ENCODE peak calls at places on chromosomes 16 and 17, in six cellular contexts. H, I, F, K, G and Y are unnamed samples. For H3K9me3, the result is how much of the 10 kb centered on the place peaks cover.

GRCh38 chr16:4696905-4697866 is 3.8 kb downstream of the NUDT16L1 start:
- DNase-seq in K (no peak), H (no peak), G (peak), F (peak), I (no peak), Y (no peak)

GRCh38 chr16:16163571-16163970 is 59.7 kb downstream of the ABCC6 start:
- DNase-seq in K (no peak), F (no peak), I (no peak), H (no peak), G (no peak), Y (no peak)

GRCh38 chr16:52533296-52533695 is 13.6 kb downstream of the TOX3 start:
- DNase-seq in K (no peak), F (no peak), I (no peak), H (no peak), G (no peak), Y (no peak)

GRCh38 chr17:82582208-82582607 is 62.7 kb downstream of the FOXK2 start:
- DNase-seq in H (no peak), K (no peak), F (no peak), I (no peak), G (no peak), Y (no peak)

GRCh38 chr16:7160093-7160492 is 172.6 kb upstream of the RBFOX1 start:
- DNase-seq in K (no peak), F (no peak), G (no peak), H (no peak), I (no peak), Y (no peak)

GRCh38 chr17:72876413-72876812 is 216.1 kb downstream of the SLC39A11 start:
- DNase-seq in G (no peak), F (no peak), H (no peak), K (no peak), I (no peak), Y (no peak)

GRCh38 chr16:67801889-67802288 is 4.5 kb downstream of the RANBP10 start:
- DNase-seq in G (no peak), I (no peak), F (no peak), H (no peak), K (no peak), Y (no peak)

GRCh38 chr16:78516006-78516405 is 416.6 kb downstream of the WWOX start:
- DNase-seq in K (no peak), G (no peak), I (no peak), F (no peak), H (no peak), Y (no peak)

GRCh38 chr17:47811709-47812108 is 9.9 kb downstream of the OSBPL7 start:
- DNase-seq in K (no peak), I (no peak), H (no peak), F (no peak), G (no peak), Y (no peak)

GRCh38 chr16:70715113-70715711 is 29.4 kb upstream of the MTSS2 start:
- DNase-seq in F (no peak), H (peak), I (peak), K (peak), G (peak), Y (peak)

GRCh38 chr16:27326738-27327585 is 13.2 kb downstream of the IL4R start:
- DNase-seq in K (peak), H (peak), G (peak), I (peak), F (peak), Y (peak)

GRCh38 chr17:46195217-46195855 is 2.1 kb upstream of the KANSL1 start:
- DNase-seq in K (no peak), H (no peak), G (no peak), F (no peak), I (no peak), Y (no peak)

GRCh38 chr17:6610011-6610410 is 30.5 kb downstream of the KIAA0753 start:
- DNase-seq in K (no peak), I (no peak), G (no peak), H (no peak), F (no peak), Y (no peak)

GRCh38 chr17:43410557-43411368 is 12.0 kb downstream of the ARL4D start:
- DNase-seq in I (no peak), H (no peak), F (no peak), G (peak), K (no peak), Y (no peak)

GRCh38 chr17:67377727-67378443 is 804 bp downstream of the PITPNC1 start:
- DNase-seq in I (peak), K (peak), G (peak), F (peak), H (peak), Y (peak)

GRCh38 chr16:71364306-71364705 is 5.8 kb downstream of the CALB2 start:
- DNase-seq in K (no peak), H (no peak), F (peak), G (no peak), I (no peak), Y (no peak)

GRCh38 chr17:56184650-56185049 is 31.4 kb downstream of the ANKFN1 start:
- DNase-seq in K (no peak), H (no peak), I (no peak), G (no peak), F (no peak), Y (no peak)

GRCh38 chr17:44128383-44128782 is 4.9 kb upstream of the HDAC5 start:
- DNase-seq in G (no peak), H (no peak), K (no peak), F (no peak), I (no peak), Y (no peak)

GRCh38 chr17:32502710-32503109 is 15.9 kb downstream of the CDK5R1 start:
- DNase-seq in H (no peak), G (no peak), I (no peak), F (no peak), K (no peak), Y (peak)

GRCh38 chr17:77840156-77840555 is 118.3 kb upstream of the TNRC6C start:
- DNase-seq in I (no peak), G (no peak), H (peak), F (no peak), K (peak), Y (peak)

GRCh38 chr17:9218068-9218635 is 196.8 kb downstream of the NTN1 start:
- DNase-seq in H (no peak), I (no peak), K (no peak), G (no peak), F (no peak), Y (no peak)

GRCh38 chr17:9218911-9219310 is 197.6 kb downstream of the NTN1 start:
- DNase-seq in K (no peak), G (no peak), H (no peak), F (no peak), I (no peak), Y (no peak)

GRCh38 chr17:9221231-9222180 is 200.2 kb downstream of the NTN1 start:
- DNase-seq in G (no peak), I (no peak), F (no peak), H (no peak), K (no peak), Y (no peak)

GRCh38 chr17:9220466-9221230 is 199.3 kb downstream of the NTN1 start:
- DNase-seq in K (no peak), F (no peak), I (no peak), G (no peak), H (no peak), Y (no peak)

DNA sequence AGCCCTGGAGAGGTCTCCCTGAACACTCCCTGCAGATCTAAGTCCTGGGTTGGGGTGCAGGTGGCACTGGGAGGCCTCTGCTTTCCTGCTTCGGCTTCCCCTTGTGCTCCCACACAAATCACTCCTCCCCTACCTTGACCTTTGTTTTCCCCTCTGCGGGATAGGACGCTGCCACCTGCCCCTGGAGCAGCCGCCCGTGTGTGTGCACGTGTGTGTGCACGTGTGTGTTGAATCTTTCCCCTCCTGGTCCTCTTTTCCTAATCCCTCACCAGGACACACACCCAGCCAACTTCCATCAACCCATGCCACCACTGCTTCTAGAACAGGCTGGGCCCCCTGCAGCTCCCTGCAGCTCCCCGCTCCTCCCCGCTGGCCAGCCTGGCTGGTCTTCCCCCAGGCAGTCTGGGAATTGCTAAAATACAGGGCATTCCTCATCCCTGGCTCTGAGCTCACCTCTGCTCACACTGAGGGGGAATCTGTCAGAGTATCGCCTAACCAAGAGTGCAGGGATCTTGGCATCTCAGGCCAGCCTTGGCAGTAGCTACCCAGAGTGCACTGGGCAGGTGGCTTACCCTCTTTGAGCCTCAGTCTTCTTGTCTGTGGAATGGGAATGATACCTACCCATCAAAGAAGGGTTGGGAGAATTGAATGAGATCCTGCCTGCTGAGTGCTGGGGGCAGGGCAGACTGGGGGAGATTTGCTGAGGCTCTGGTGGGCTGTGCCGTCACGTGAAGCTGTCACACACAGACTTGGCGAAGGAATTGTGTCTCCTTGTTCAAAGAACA is 198.5 kb downstream of the NTN1 start:
- DNase-seq in G (no peak), K (no peak), F (peak), H (no peak), I (no peak), Y (no peak)
- H3K27ac ChIP-seq in G (no peak), K (no peak), F (peak), H (no peak), I (no peak), Y (no peak)

DNA sequence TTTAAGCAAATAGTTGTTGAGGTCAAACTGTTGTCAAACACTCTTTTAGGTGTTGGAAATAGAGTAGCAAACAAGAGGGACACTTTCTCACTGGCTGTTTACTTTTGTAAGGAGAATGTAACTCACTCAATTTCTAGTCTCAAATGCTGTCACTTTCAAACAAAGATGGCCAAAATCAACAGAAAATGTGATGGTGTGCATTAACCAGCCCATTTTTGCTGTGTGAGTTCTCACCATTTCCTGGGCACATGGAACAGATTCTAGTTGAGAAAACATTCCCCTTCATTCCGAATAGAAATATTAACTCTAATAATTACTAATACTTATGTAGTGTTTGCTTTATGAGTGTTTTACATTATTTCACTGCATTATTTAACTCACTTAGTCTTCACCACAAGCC is 128.2 kb upstream of the XYLT1 start:
- DNase-seq in K (no peak), I (no peak), F (no peak), G (no peak), H (no peak), Y (no peak)
- H3K9me3 ChIP-seq in K (under half), I (under half), F (under half), G (under half), H (under half), Y (under half)

DNA sequence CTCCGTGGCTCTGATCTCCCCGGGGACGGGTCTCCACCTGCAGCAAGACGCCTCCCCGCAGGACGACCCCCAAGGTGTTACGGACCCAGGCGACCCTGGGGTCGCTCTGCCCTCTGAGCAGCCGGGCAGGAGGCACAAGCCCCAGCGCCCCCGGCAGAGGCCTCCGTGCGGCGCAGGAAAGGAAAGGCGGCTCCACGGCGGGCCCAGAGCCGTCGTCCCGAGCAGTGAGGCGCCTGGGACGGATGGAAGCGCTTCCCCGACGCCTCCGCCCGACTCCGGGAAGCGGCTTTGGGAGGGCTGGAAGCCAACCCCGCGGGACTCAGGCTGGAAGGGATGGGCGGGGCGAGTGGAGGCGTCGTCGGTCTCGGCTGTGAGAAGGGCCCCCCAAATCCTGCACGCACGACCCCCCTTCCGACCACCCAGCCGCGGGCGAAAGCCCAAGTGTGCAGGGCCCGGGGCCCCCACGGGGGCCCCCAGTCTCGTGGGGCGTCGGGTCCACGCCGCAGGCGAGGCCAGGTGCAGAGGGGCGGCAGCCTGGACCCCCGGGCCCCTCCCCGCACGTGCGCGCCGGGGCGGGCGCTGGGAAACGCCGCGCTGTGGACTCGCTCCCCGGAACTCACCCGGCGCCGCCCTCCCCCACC is 32.7 kb upstream of the RPH3AL start:
- DNase-seq in H (peak), G (peak), F (peak), I (peak), K (peak), Y (peak)
- H3K27ac ChIP-seq in H (peak), G (peak), F (no peak), I (no peak), K (peak), Y (peak)

GRCh38 chr17:20306924-20307323 is 160.4 kb downstream of the LGALS9B start:
- DNase-seq in G (no peak), H (no peak), I (no peak), K (no peak), F (no peak), Y (no peak)
- H3K9me3 ChIP-seq in G (under half), H (under half), I (under half), K (under half), F (under half), Y (under half)

GRCh38 chr17:74324521-74324920 is 1.5 kb upstream of the KIF19 start:
- DNase-seq in F (no peak), G (no peak), I (no peak), H (no peak), K (no peak), Y (no peak)

GRCh38 chr17:74328487-74328886 is 2.5 kb downstream of the KIF19 start:
- DNase-seq in G (no peak), I (no peak), F (no peak), K (no peak), H (no peak), Y (no peak)

GRCh38 chr17:74325376-74325742 is 667 bp upstream of the KIF19 start:
- DNase-seq in K (peak), G (no peak), H (no peak), I (no peak), F (no peak), Y (no peak)

GRCh38 chr17:74326506-74326905 is 480 bp downstream of the KIF19 start:
- DNase-seq in F (no peak), K (no peak), G (no peak), I (no peak), H (no peak), Y (no peak)

GRCh38 chr17:74325743-74326379 is at the start of gene KIF19:
- DNase-seq in F (peak), I (no peak), H (peak), K (peak), G (no peak), Y (peak)
- H3K27ac ChIP-seq in F (no peak), I (no peak), H (peak), K (peak), G (no peak), Y (no peak)

GRCh38 chr16:868846-869822 is 68.6 kb upstream of the GNG13 start:
- DNase-seq in K (no peak), G (no peak), I (no peak), F (no peak), H (peak), Y (no peak)

GRCh38 chr16:869823-870641 is 69.5 kb upstream of the GNG13 start:
- DNase-seq in K (no peak), I (no peak), F (no peak), H (no peak), G (no peak), Y (no peak)

GRCh38 chr16:872436-873242 is 72.1 kb upstream of the GNG13 start:
- DNase-seq in I (no peak), G (no peak), K (no peak), F (no peak), H (peak), Y (no peak)

GRCh38 chr16:871562-872330 is 71.2 kb upstream of the GNG13 start:
- DNase-seq in G (no peak), F (no peak), K (no peak), I (no peak), H (peak), Y (no peak)

GRCh38 chr16:870856-871561 is 70.5 kb upstream of the GNG13 start:
- DNase-seq in G (no peak), H (peak), K (no peak), F (no peak), I (no peak), Y (no peak)
- H3K9me3 ChIP-seq in G (under half), H (under half), K (under half), F (under half), I (under half), Y (under half)

GRCh38 chr16:50680907-50681885 is at the start of gene SNX20:
- DNase-seq in I (no peak), G (no peak), F (peak), H (peak), K (no peak), Y (no peak)
- H3K27ac ChIP-seq in I (no peak), G (peak), F (no peak), H (no peak), K (no peak), Y (peak)

GRCh38 chr16:66752958-66753357 is 1.5 kb upstream of the DYNC1LI2 start:
- DNase-seq in I (no peak), H (no peak), K (no peak), F (no peak), G (no peak), Y (no peak)

GRCh38 chr16:66754211-66754610 is 2.8 kb upstream of the DYNC1LI2 start:
- DNase-seq in I (no peak), K (no peak), H (no peak), G (no peak), F (no peak), Y (no peak)

GRCh38 chr16:66752379-66752778 is 970 bp upstream of the DYNC1LI2 start:
- DNase-seq in K (no peak), I (no peak), F (no peak), G (no peak), H (no peak), Y (no peak)

GRCh38 chr16:66751992-66752322 is 548 bp upstream of the DYNC1LI2 start:
- DNase-seq in I (no peak), H (no peak), F (no peak), G (no peak), K (no peak), Y (no peak)

DNA sequence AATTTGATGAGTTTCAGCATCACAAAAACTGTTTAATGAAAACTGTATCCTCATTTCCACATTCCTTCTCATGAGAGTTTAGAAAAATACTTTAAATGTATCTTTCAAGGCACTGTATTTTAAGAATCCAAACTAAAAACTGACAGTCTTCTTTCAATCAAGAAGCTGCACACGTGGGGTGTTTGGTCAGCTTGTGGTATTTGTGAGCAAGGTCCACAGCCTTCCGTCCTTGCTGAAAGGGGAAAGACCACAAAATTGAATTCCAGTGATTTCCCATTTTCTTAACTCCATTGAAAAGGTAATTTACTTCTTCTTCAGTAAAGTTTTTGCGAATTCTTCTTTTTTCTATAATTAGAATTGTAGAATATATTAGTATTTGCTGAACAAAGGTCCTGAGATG is 3.4 kb upstream of the DYNC1LI2 start:
- DNase-seq in I (no peak), F (no peak), K (no peak), G (no peak), H (no peak), Y (no peak)
- H3K9me3 ChIP-seq in I (under half), F (under half), K (under half), G (under half), H (under half), Y (under half)